ENCODE peak calls at places on chromosomes 2 and 18, in six cellular contexts. L is HCT116, F is K562, E is H1, W is HepG2, U is GM12878. J is an unnamed sample.

GRCh38 chr2:176079851-176080539 is 3.8 kb downstream of the EVX2 start:
- DNase-seq in L (peak), F (peak), E (no peak), W (no peak), U (no peak), J (no peak)

GRCh38 chr2:48249093-48249492 is 280.9 kb upstream of the STON1 start:
- DNase-seq in L (no peak), F (no peak), E (no peak), W (no peak), U (no peak), J (no peak)

GRCh38 chr2:71348302-71348701 is 16.7 kb downstream of the ZNF638 start:
- DNase-seq in L (no peak), F (peak), E (no peak), W (peak), U (no peak), J (no peak)

GRCh38 chr2:203687161-203687560 is 19.3 kb upstream of the CD28 start:
- DNase-seq in L (no peak), F (no peak), E (no peak), W (no peak), U (no peak), J (no peak)

GRCh38 chr18:76416935-76417334 is 78.1 kb downstream of the ZNF516 start:
- DNase-seq in L (no peak), F (no peak), E (no peak), W (no peak), U (no peak), J (no peak)

GRCh38 chr2:214648520-214648919 is 161.0 kb downstream of the BARD1 start:
- DNase-seq in L (no peak), F (no peak), E (no peak), W (no peak), U (no peak), J (no peak)

GRCh38 chr18:32760391-32760790 is 12.4 kb downstream of the KLHL14 start:
- DNase-seq in L (no peak), F (no peak), E (no peak), W (no peak), U (peak), J (no peak)

GRCh38 chr2:155546715-155547555 is 785.6 kb downstream of the NR4A2 start:
- DNase-seq in L (no peak), F (no peak), E (no peak), W (no peak), U (no peak), J (no peak)

GRCh38 chr2:173149491-173149890 is 73.8 kb downstream of the MAP3K20 start:
- DNase-seq in L (no peak), F (no peak), E (no peak), W (no peak), U (peak), J (no peak)

GRCh38 chr2:205197468-205198129 is 484.7 kb upstream of the NRP2 start:
- DNase-seq in L (no peak), F (no peak), E (no peak), W (no peak), U (no peak), J (no peak)

GRCh38 chr2:168210898-168211570 is 36.4 kb downstream of the STK39 start:
- DNase-seq in L (peak), F (no peak), E (no peak), W (peak), U (no peak), J (no peak)

GRCh38 chr18:78564030-78564429 is 415.6 kb upstream of the SALL3 start:
- DNase-seq in L (no peak), F (no peak), E (no peak), W (no peak), U (no peak), J (no peak)

GRCh38 chr2:98588880-98589425 is 19.4 kb downstream of the COA5 start:
- DNase-seq in L (no peak), F (no peak), E (no peak), W (no peak), U (no peak), J (no peak)

GRCh38 chr2:130877258-130877657 is 40.5 kb downstream of the ARHGEF4 start:
- DNase-seq in L (no peak), F (no peak), E (no peak), W (no peak), U (no peak), J (no peak)

GRCh38 chr2:232860593-232861241 is 9.3 kb upstream of the SNORC start:
- DNase-seq in L (no peak), F (no peak), E (no peak), W (peak), U (no peak), J (no peak)

GRCh38 chr2:101430161-101430560 is 42.9 kb upstream of the CREG2 start:
- DNase-seq in L (no peak), F (no peak), E (no peak), W (no peak), U (no peak), J (no peak)

GRCh38 chr18:35528749-35529274 is 31.1 kb upstream of the INO80C start:
- DNase-seq in L (no peak), F (no peak), E (no peak), W (no peak), U (no peak), J (no peak)

GRCh38 chr2:47488870-47489584 is 86.1 kb downstream of the MSH2 start:
- DNase-seq in L (peak), F (no peak), E (no peak), W (peak), U (no peak), J (no peak)

GRCh38 chr2:161077367-161078210 is 82.6 kb upstream of the TANK start:
- DNase-seq in L (no peak), F (no peak), E (no peak), W (no peak), U (peak), J (no peak)
- TF ChIP-seq YY1 in L (no peak), F (no peak), E (no peak), W (no peak), U (no peak), J (no peak)

GRCh38 chr2:39548971-39549370 is 111.9 kb upstream of the MAP4K3 start:
- DNase-seq in L (no peak), F (no peak), E (no peak), W (no peak), U (no peak), J (no peak)

GRCh38 chr2:39546409-39546808 is 109.3 kb upstream of the MAP4K3 start:
- DNase-seq in L (no peak), F (no peak), E (no peak), W (no peak), U (no peak), J (no peak)

GRCh38 chr2:39545957-39546356 is 108.9 kb upstream of the MAP4K3 start:
- DNase-seq in L (no peak), F (no peak), E (no peak), W (no peak), U (no peak), J (no peak)

GRCh38 chr2:39547811-39548719 is 111.0 kb upstream of the MAP4K3 start:
- DNase-seq in L (no peak), F (no peak), E (no peak), W (no peak), U (no peak), J (no peak)

DNA sequence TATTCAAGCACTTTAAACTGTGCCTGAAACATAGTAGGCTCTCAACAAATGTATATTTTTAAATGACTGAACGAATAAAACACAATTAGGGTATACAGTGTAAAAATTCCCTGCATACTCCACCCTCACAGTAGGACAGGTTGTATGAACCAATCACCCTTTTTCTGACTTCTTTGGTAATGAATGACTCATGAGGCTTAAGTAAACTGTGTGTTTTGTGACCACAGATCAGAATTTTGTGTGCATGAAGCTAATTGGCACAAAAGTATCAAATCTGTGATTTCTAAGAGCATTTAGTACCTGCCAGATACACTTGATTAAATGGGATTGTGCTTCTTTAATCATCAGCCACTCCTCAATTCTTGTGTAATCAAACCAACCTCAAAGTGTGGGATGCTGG is 109.9 kb upstream of the MAP4K3 start:
- DNase-seq in L (no peak), F (no peak), E (no peak), W (peak), U (no peak), J (no peak)
- H3K9ac ChIP-seq in L (no peak), F (no peak), E (no peak), W (no peak), U (no peak), J (no peak)

GRCh38 chr18:45839415-45840395 is 14.2 kb downstream of the SIGLEC15 start:
- DNase-seq in L (peak), F (no peak), E (no peak), W (peak), U (no peak), J (peak)
- TF ChIP-seq ZNF274 in L (no peak), F (no peak), E (no peak), W (no peak), U (no peak), J (no peak)

DNA sequence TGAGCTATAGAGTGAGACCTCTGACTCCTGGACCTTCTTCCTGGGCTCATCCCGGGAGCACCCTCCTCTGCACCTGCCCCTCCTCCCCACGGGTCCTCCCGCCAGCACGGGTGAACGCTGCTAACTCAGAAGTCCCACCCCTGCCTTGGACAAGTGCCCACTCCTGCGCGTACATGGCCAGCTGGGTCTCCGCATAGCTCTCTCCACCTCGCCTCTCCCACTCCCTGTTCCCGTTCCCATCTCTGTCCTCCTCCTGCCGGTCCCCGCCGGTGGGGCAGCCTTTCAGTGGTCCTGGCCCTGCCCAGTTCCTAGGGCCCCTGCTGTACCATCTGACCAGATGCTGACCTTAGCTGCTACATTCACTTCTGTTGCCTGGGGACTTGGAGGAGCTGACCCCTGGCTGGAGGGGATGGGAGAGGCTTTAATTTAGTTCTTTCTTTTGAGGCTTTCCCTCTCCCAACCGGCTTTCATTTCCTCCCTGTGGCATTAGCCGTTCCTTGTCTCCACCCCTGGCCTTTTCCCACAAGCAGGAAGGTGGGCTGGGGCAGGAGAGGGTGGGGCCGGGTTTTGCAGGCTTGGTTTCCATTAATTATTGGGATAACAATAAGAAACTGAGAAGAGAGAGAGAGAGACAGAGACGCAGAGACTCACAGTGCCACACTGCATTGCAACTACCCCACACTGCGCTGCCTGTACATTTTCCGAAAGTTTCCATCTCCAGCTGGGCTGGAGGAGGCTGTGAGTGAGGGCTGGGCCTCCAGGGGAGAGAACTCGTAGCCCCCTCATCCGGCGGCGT is 136.2 kb downstream of the SH3BP4 start:
- DNase-seq in L (no peak), F (no peak), E (no peak), W (no peak), U (no peak), J (no peak)
- TF ChIP-seq YY1 in L (no peak), F (no peak), E (no peak), W (no peak), U (no peak), J (no peak)

GRCh38 chr18:41009926-41010325 is 945.1 kb upstream of the PIK3C3 start:
- DNase-seq in L (no peak), F (no peak), E (no peak), W (no peak), U (peak), J (no peak)
- H3K9ac ChIP-seq in L (no peak), F (no peak), E (no peak), W (no peak), U (no peak), J (no peak)